ENCODE peak calls at places on chromosomes 6 and 20, in six cellular contexts. Z, O, D, C, G and J are unnamed samples.
A peak's percentile ranks its signal among the peaks of the same experiment; 100 is the strongest.

GRCh38 chr20:44247676-44248419 is 740 bp downstream of the GDAP1L1 start:
- DNase-seq in Z (no peak), O (no peak), D (peak; percentile 80), C (peak; percentile 63), G (peak; percentile 91), J (peak; percentile 91)

GRCh38 chr6:118933855-118934460 is 1.0 kb downstream of the MCM9 start:
- DNase-seq in Z (no peak), O (no peak), D (no peak), C (no peak), G (no peak), J (no peak)

GRCh38 chr6:145727817-145728388 is 7.4 kb downstream of the EPM2A start:
- DNase-seq in Z (no peak), O (no peak), D (no peak), C (no peak), G (no peak), J (no peak)

GRCh38 chr6:32625137-32625536 is 12.1 kb upstream of the HLA-DQA1 start:
- DNase-seq in Z (no peak), O (no peak), D (no peak), C (no peak), G (no peak), J (no peak)

GRCh38 chr6:160999508-160999907 is 7.9 kb downstream of the MAP3K4 start:
- DNase-seq in Z (no peak), O (no peak), D (no peak), C (no peak), G (no peak), J (no peak)

GRCh38 chr6:63269470-63269869 is 50.3 kb downstream of the LGSN start:
- DNase-seq in Z (no peak), O (no peak), D (no peak), C (no peak), G (no peak), J (no peak)

GRCh38 chr20:58241766-58242465 is 13.5 kb upstream of the ANKRD60 start:
- DNase-seq in Z (no peak), O (no peak), D (no peak), C (no peak), G (no peak), J (no peak)

GRCh38 chr20:40081653-40082052 is 607.4 kb downstream of the MAFB start:
- DNase-seq in Z (no peak), O (no peak), D (no peak), C (no peak), G (no peak), J (no peak)

GRCh38 chr6:113065606-113066005 is 718.5 kb downstream of the RFPL4B start:
- DNase-seq in Z (no peak), O (no peak), D (peak; percentile 3), C (no peak), G (no peak), J (no peak)

GRCh38 chr20:63889241-63890200 is 5.4 kb upstream of the DNAJC5 start:
- DNase-seq in Z (no peak), O (no peak), D (no peak), C (no peak), G (no peak), J (no peak)

GRCh38 chr20:1415667-1416468 is 23.0 kb upstream of the FKBP1A start:
- DNase-seq in Z (no peak), O (peak; percentile 97), D (peak; percentile 91), C (no peak), G (peak; percentile 43), J (no peak)

GRCh38 chr6:28525496-28526039 is at the start of gene GPX5:
- DNase-seq in Z (no peak), O (no peak), D (no peak), C (no peak), G (no peak), J (no peak)

GRCh38 chr6:79203753-79204253 is 30.7 kb downstream of the HMGN3 start:
- DNase-seq in Z (no peak), O (no peak), D (no peak), C (no peak), G (no peak), J (no peak)

GRCh38 chr6:82419859-82420258 is 56.2 kb downstream of the TPBG start:
- DNase-seq in Z (no peak), O (no peak), D (no peak), C (no peak), G (no peak), J (no peak)

GRCh38 chr6:132798820-132799538 is 542 bp upstream of the SLC18B1 start:
- DNase-seq in Z (peak; percentile 63), O (peak; percentile 76), D (peak; percentile 83), C (no peak), G (peak; percentile 74), J (peak; percentile 73)

GRCh38 chr6:80163754-80164187 is 57.3 kb downstream of the BCKDHB start:
- DNase-seq in Z (peak; percentile 27), O (peak; percentile 72), D (peak; percentile 26), C (no peak), G (no peak), J (no peak)

GRCh38 chr6:170269873-170270541 is 20.9 kb downstream of the DLL1 start:
- DNase-seq in Z (no peak), O (no peak), D (no peak), C (no peak), G (no peak), J (no peak)

GRCh38 chr6:3908223-3908622 is 59.0 kb downstream of the FAM50B start:
- DNase-seq in Z (no peak), O (no peak), D (no peak), C (no peak), G (no peak), J (no peak)

GRCh38 chr20:31817461-31817860 is 1.7 kb upstream of the MYLK2 start:
- DNase-seq in Z (no peak), O (no peak), D (no peak), C (no peak), G (no peak), J (no peak)

GRCh38 chr6:146876271-146877151 is 277.7 kb downstream of the ADGB start:
- DNase-seq in Z (no peak), O (no peak), D (no peak), C (no peak), G (peak; percentile 79), J (no peak)

GRCh38 chr20:37446286-37447032 is 74.6 kb upstream of the NNAT start:
- DNase-seq in Z (no peak), O (no peak), D (no peak), C (no peak), G (no peak), J (no peak)

GRCh38 chr20:24957326-24957996 is 8.4 kb downstream of the CST7 start:
- DNase-seq in Z (no peak), O (no peak), D (no peak), C (no peak), G (no peak), J (no peak)

GRCh38 chr20:7694940-7695567 is 245.2 kb downstream of the HAO1 start:
- DNase-seq in Z (no peak), O (no peak), D (no peak), C (no peak), G (no peak), J (no peak)

GRCh38 chr6:148818939-148819575 is 72.2 kb downstream of the UST start:
- DNase-seq in Z (no peak), O (no peak), D (no peak), C (peak; percentile 51), G (no peak), J (peak; percentile 60)

GRCh38 chr20:9214676-9215075 is 145.8 kb downstream of the PLCB4 start:
- DNase-seq in Z (no peak), O (no peak), D (no peak), C (no peak), G (no peak), J (no peak)

GRCh38 chr6:39053016-39053595 is 4.5 kb downstream of the GLP1R start:
- DNase-seq in Z (no peak), O (no peak), D (no peak), C (no peak), G (no peak), J (no peak)

GRCh38 chr6:14074723-14075503 is 42.7 kb upstream of the CD83 start:
- DNase-seq in Z (no peak), O (no peak), D (no peak), C (no peak), G (no peak), J (no peak)

DNA sequence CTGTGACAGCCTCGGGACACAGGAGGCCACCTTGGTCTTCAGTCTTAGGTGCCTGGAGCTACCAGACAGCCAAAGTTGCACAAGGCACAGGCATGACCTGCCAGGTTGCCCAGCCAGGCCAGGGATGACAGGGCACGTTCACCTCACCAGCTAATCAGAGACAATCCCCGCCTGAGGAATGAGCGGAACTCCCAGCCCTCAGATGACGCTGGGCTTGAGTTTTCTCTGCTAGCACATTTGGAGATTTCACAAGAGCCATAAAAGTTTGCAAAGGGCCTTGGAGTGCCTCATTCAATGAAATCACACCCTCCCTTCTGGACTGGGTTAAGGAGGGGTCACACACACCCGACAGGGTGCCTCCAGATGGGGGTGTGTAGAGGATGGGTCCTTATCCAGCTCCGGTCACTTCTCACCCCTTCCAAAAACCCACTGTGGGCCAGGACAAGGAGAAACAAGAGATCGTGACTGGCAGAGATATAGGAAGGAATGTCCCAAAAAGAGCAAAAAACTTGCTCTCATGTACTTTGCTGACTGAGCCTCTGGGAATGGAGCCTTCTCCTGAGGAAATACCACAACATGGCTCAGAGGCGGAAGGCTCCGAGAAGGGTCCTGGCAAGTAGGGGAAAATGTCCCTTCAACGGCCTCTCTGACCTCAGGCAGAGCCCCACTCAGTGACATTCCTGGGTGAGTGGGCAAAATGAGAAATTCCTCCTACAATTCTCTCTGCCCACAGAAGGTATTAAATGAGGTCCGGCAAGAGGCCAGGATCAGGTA is 121.6 kb downstream of the ISM1 start:
- DNase-seq in Z (no peak), O (no peak), D (no peak), C (no peak), G (no peak), J (no peak)
- TF ChIP-seq ATF3 in Z (no peak), O (no peak), D (no peak), C (no peak), G (no peak), J (no peak)

GRCh38 chr6:53282741-53283140 is 66.0 kb downstream of the ELOVL5 start:
- DNase-seq in Z (no peak), O (no peak), D (no peak), C (no peak), G (no peak), J (no peak)
- TF ChIP-seq ATF3 in Z (no peak), O (no peak), D (no peak), C (no peak), G (no peak), J (no peak)

DNA sequence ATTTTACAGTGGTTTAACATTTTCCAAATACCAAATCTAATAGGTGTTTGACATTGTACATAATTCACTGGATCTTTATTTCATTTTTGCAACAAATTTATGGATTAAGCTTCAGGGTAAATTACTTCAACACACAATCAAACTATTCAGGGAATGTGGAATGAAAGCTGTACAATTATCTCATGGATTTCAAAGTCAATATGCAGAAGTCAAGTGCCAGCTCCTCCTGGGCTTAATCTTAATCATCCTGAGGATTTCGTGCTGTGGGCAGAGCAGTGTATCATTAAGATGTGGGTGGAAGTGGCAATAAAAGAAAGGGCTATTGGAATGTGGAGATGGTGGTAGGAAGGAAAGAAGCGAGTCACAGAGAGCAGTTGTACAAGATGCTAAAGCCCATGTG is 548.8 kb downstream of the COL12A1 start:
- DNase-seq in Z (no peak), O (no peak), D (no peak), C (no peak), G (no peak), J (no peak)
- TF ChIP-seq ATF3 in Z (no peak), O (no peak), D (no peak), C (no peak), G (no peak), J (no peak)

DNA sequence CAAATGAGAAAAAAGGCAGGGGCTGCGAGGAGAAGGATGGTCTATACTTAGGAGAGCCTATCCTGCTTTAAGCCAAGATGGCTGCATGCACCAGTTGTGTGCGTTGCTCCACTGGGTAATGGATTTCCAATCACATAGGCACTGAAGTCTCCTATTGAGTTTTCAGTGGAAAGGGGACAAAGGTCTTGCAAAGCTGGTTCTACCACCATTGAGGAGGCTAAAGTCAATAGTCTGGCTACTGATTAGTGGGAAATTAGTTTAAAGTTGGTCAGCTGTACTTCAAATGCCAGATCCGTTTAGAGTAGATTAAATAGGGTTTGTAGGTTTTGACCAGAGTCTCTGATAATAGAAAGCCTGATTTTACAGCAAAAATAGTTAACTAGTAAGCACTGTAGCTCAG is 104.9 kb downstream of the SESN1 start:
- DNase-seq in Z (no peak), O (no peak), D (peak; percentile 45), C (no peak), G (no peak), J (no peak)
- TF ChIP-seq ATF3 in Z (no peak), O (no peak), D (no peak), C (no peak), G (no peak), J (no peak)